ENCODE peak calls at places on chromosomes 1 and 21, in four cellular contexts. One of them, this sample, is unnamed.

GRCh38 chr1:227889047-227889862 is 58.5 kb downstream of the WNT9A start:
- DNase-seq in endothelial cell: peak; percentile 12
- DNase-seq in adrenal gland: peak; percentile 14
- DNase-seq in heart right ventricle: no peak
- DNase-seq in this sample: no peak

GRCh38 chr1:152224093-152224492 is at the start of gene HRNR:
- DNase-seq in endothelial cell: no peak
- DNase-seq in adrenal gland: no peak
- DNase-seq in heart right ventricle: no peak
- DNase-seq in this sample: no peak

GRCh38 chr1:172616646-172617045 is 42.3 kb upstream of the FASLG start:
- DNase-seq in endothelial cell: no peak
- DNase-seq in adrenal gland: no peak
- DNase-seq in heart right ventricle: no peak
- DNase-seq in this sample: no peak

GRCh38 chr1:156247460-156248322 is at the start of gene PAQR6:
- DNase-seq in endothelial cell: no peak
- DNase-seq in adrenal gland: no peak
- DNase-seq in heart right ventricle: no peak
- DNase-seq in this sample: no peak

GRCh38 chr1:63843010-63843409 is 69.2 kb downstream of the ROR1 start:
- DNase-seq in endothelial cell: no peak
- DNase-seq in adrenal gland: no peak
- DNase-seq in heart right ventricle: no peak
- DNase-seq in this sample: no peak

GRCh38 chr1:211257831-211258225 is 1.3 kb upstream of the RCOR3 start:
- DNase-seq in endothelial cell: no peak
- DNase-seq in adrenal gland: no peak
- DNase-seq in heart right ventricle: no peak
- DNase-seq in this sample: no peak

GRCh38 chr21:32094792-32095191 is 184.1 kb downstream of the MIS18A start:
- DNase-seq in endothelial cell: no peak
- DNase-seq in adrenal gland: no peak
- DNase-seq in heart right ventricle: no peak
- DNase-seq in this sample: no peak

GRCh38 chr1:202291961-202292712 is 49.6 kb downstream of the UBE2T start:
- DNase-seq in endothelial cell: no peak
- DNase-seq in adrenal gland: peak; percentile 82
- DNase-seq in heart right ventricle: peak; percentile 25
- DNase-seq in this sample: no peak

GRCh38 chr1:168348146-168348709 is 67.6 kb downstream of the TBX19 start:
- DNase-seq in endothelial cell: no peak
- DNase-seq in adrenal gland: no peak
- DNase-seq in heart right ventricle: no peak
- DNase-seq in this sample: no peak

GRCh38 chr1:3955196-3955772 is 55.2 kb upstream of the C1orf174 start:
- DNase-seq in endothelial cell: no peak
- DNase-seq in adrenal gland: no peak
- DNase-seq in heart right ventricle: no peak
- DNase-seq in this sample: no peak

GRCh38 chr1:228379165-228379460 is 27.5 kb downstream of the TRIM11 start:
- DNase-seq in endothelial cell: no peak
- DNase-seq in adrenal gland: peak; percentile 68
- DNase-seq in heart right ventricle: no peak
- DNase-seq in this sample: no peak

GRCh38 chr1:209808059-209808494 is 2.1 kb upstream of the IRF6 start:
- DNase-seq in endothelial cell: no peak
- DNase-seq in adrenal gland: peak; percentile 90
- DNase-seq in heart right ventricle: peak; percentile 80
- DNase-seq in this sample: no peak

GRCh38 chr1:118266436-118266835 is 81.4 kb upstream of the SPAG17 start:
- DNase-seq in endothelial cell: no peak
- DNase-seq in adrenal gland: no peak
- DNase-seq in heart right ventricle: no peak
- DNase-seq in this sample: no peak

DNA sequence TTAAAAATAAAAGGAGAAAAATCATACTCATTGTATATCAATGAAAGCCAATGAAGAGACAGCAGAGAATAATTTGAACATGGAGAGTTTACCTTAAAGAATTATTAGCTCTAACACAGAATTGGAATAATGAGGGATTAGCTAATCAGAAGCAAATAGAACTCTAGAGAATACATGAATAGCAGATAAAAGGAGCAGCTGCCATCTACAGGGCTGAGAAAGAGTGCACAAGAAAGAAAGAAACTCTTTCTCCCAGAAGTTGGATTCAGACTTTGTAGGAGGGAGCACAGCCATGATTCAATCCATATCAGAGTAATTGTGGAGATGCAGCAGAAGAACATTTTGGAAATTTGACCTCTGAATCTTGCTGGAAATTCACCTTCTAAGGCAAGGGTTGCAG is 1171.2 kb downstream of the PLA2G4A start:
- DNase-seq in endothelial cell: no peak
- DNase-seq in adrenal gland: no peak
- DNase-seq in heart right ventricle: no peak
- DNase-seq in this sample: no peak
- TF ChIP-seq CTCF in endothelial cell: no peak
- TF ChIP-seq CTCF in adrenal gland: peak; percentile 24
- TF ChIP-seq CTCF in heart right ventricle: peak; percentile 8
- TF ChIP-seq CTCF in this sample: no peak

DNA sequence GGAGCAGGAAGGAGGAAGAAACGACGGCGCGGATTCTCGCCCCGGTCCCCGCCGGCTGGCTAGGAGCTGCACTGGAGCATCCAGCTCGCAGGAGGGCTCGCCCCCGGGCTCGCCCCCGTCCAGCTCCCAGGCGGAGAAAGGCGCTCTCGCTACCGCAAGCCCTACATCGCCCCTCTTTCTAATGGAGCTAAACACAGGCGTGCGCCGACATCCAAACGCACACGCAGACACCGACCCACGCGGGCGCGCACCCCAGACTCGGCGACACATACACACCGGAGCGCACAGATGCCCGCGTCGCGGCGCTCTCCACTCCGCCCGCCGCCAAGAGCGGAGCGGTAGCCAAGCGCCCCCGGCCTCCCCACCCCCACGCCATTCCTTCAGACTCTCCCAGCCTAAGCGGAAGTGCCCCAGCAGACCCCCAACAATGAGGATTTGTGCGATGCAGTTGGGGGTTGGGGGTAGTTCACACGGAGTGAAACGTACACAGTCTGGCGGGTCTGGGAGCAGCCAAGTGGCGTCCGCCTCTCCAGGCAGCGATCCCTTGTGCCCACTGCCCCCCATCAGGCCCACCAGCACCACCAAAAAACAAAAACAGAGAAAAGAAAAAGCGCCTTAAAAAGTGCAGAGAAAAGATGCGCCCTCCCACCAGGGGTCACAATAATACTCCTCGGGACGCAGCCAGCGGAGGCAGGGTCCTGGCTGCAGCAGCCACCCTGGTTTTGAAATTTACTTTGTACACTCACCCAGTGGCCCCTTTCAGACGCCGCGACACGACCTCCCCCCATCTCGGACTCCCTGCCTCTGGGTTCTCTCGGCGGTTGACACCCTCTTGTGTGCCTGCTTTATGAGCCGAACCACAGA is 1.4 kb downstream of the DAB1 start:
- DNase-seq in endothelial cell: peak; percentile 67
- DNase-seq in adrenal gland: no peak
- DNase-seq in heart right ventricle: no peak
- DNase-seq in this sample: no peak
- TF ChIP-seq CTCF in endothelial cell: no peak
- TF ChIP-seq CTCF in adrenal gland: no peak
- TF ChIP-seq CTCF in heart right ventricle: no peak
- TF ChIP-seq CTCF in this sample: peak; percentile 8

GRCh38 chr1:247885011-247885410 is 10.4 kb upstream of the OR2W3 start:
- DNase-seq in endothelial cell: no peak
- DNase-seq in adrenal gland: no peak
- DNase-seq in heart right ventricle: no peak
- DNase-seq in this sample: no peak

GRCh38 chr1:247883346-247883745 is 12.0 kb upstream of the OR2W3 start:
- DNase-seq in endothelial cell: no peak
- DNase-seq in adrenal gland: no peak
- DNase-seq in heart right ventricle: no peak
- DNase-seq in this sample: no peak
- TF ChIP-seq CTCF in endothelial cell: no peak
- TF ChIP-seq CTCF in adrenal gland: no peak
- TF ChIP-seq CTCF in heart right ventricle: no peak
- TF ChIP-seq CTCF in this sample: no peak

GRCh38 chr1:165152727-165153126 is 203.8 kb downstream of the LMX1A start:
- DNase-seq in endothelial cell: peak; percentile 43
- DNase-seq in adrenal gland: no peak
- DNase-seq in heart right ventricle: no peak
- DNase-seq in this sample: no peak
- TF ChIP-seq CTCF in endothelial cell: no peak
- TF ChIP-seq CTCF in adrenal gland: no peak
- TF ChIP-seq CTCF in heart right ventricle: peak; percentile 33
- TF ChIP-seq CTCF in this sample: no peak

GRCh38 chr1:1111516-1112236 is 4.2 kb downstream of the C1orf159 start:
- DNase-seq in endothelial cell: no peak
- DNase-seq in adrenal gland: no peak
- DNase-seq in heart right ventricle: no peak
- DNase-seq in this sample: no peak
- TF ChIP-seq CTCF in endothelial cell: no peak
- TF ChIP-seq CTCF in adrenal gland: no peak
- TF ChIP-seq CTCF in heart right ventricle: no peak
- TF ChIP-seq CTCF in this sample: no peak